ENCODE peak calls at places on chromosomes 2 and 18, in four cellular contexts. F is HCT116, Q is HepG2, I is K562. O is an unnamed sample.

GRCh38 chr2:182836451-182836850 is 30.0 kb downstream of the FRZB start:
- DNase-seq in F (no peak), Q (no peak), I (no peak), O (no peak)

GRCh38 chr2:112151701-112152440 is 13.7 kb downstream of the FBLN7 start:
- DNase-seq in F (no peak), Q (no peak), I (no peak), O (no peak)

GRCh38 chr2:160431441-160431840 is 62.2 kb downstream of the RBMS1 start:
- DNase-seq in F (no peak), Q (no peak), I (no peak), O (no peak)

GRCh38 chr18:54161267-54161666 is 63.2 kb downstream of the MBD2 start:
- DNase-seq in F (no peak), Q (no peak), I (no peak), O (no peak)

GRCh38 chr2:229980440-229981184 is 58.3 kb downstream of the FBXO36 start:
- DNase-seq in F (no peak), Q (no peak), I (peak; percentile 64), O (peak; percentile 33)

GRCh38 chr18:78957140-78957539 is 22.5 kb upstream of the SALL3 start:
- DNase-seq in F (no peak), Q (no peak), I (no peak), O (no peak)

GRCh38 chr2:38526195-38526594 is 76.5 kb downstream of the HNRNPLL start:
- DNase-seq in F (no peak), Q (no peak), I (no peak), O (no peak)

GRCh38 chr2:238096311-238097011 is 3.7 kb upstream of the ESPNL start:
- DNase-seq in F (no peak), Q (no peak), I (no peak), O (no peak)

GRCh38 chr2:173821451-173821850 is 143.7 kb downstream of the SP3 start:
- DNase-seq in F (no peak), Q (no peak), I (no peak), O (no peak)

GRCh38 chr18:49944681-49945080 is 131.3 kb upstream of the ACAA2 start:
- DNase-seq in F (no peak), Q (no peak), I (peak; percentile 7), O (no peak)
- TF ChIP-seq CTCF in F (no peak), Q (peak; percentile 39), I (no peak), O (peak; percentile 16)

GRCh38 chr18:38709122-38709521 is 1143.5 kb upstream of the CELF4 start:
- DNase-seq in F (no peak), Q (no peak), I (no peak), O (no peak)
- TF ChIP-seq TCF7L2 in F (no peak), Q (no peak), I (no peak), O (no peak)

GRCh38 chr2:82282111-82282882 is 1977.7 kb upstream of the LRRTM1 start:
- DNase-seq in F (no peak), Q (peak; percentile 4), I (peak; percentile 4), O (no peak)
- TF ChIP-seq CTCF in F (peak; percentile 47), Q (peak; percentile 54), I (peak; percentile 30), O (peak; percentile 32)

GRCh38 chr2:241356871-241357260 is 781 bp downstream of the FARP2 start:
- DNase-seq in F (no peak), Q (no peak), I (no peak), O (no peak)
- TF ChIP-seq TCF7L2 in F (no peak), Q (no peak), I (no peak), O (no peak)

GRCh38 chr2:190197143-190197720 is 122.4 kb downstream of the HIBCH start:
- DNase-seq in F (no peak), Q (no peak), I (no peak), O (no peak)
- TF ChIP-seq CTCF in F (no peak), Q (no peak), I (no peak), O (no peak)

DNA sequence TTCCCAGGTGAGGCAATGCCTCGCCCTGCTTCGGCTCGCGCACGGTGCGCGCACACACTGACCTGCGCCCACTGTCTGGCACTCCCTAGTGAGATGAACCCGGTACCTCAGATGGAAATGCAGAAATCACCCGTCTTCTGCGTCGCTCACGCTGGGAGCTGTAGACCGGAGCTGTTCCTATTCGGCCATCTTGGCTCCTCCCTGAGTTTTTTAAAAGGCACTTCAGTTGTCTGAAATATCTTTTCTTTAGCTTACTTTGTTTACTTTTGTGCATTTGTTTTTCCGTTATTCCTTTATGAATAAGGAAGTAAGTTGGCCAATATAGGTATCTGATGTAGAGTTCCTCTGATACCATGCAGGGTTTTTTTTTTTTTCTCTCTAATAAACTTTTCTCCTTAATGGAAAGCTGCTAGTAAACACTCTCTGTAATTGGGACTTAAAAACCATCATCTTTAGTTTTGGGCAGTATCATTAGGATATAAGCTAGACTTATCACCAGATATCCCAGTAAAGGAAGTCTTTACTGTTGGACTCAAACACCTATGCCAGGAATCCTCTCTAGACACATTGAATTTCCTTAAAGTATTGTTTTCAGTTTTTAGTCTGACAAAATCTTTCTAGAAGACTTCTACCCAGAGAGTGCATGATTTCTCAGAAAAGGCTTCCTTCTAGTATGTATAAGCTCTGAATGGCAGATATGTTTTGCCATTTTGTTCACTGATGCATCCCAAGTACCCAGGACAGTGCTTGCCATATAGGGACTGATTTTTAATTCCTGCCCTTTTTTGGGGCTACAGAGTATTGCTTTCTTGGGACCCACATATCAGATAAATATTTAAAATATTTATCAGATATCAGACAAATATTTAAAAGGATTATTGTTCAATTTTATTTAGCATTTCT is 35.8 kb upstream of the DYSF start:
- DNase-seq in F (peak; percentile 10), Q (no peak), I (peak; percentile 16), O (no peak)
- TF ChIP-seq TCF7L2 in F (no peak), Q (no peak), I (no peak), O (no peak)

GRCh38 chr2:39855856-39856255 is 76.8 kb upstream of the THUMPD2 start:
- DNase-seq in F (no peak), Q (no peak), I (no peak), O (no peak)

GRCh38 chr2:39849982-39850526 is 71.0 kb upstream of the THUMPD2 start:
- DNase-seq in F (no peak), Q (peak; percentile 71), I (no peak), O (no peak)

GRCh38 chr2:39851251-39851650 is 72.2 kb upstream of the THUMPD2 start:
- DNase-seq in F (no peak), Q (no peak), I (no peak), O (no peak)

DNA sequence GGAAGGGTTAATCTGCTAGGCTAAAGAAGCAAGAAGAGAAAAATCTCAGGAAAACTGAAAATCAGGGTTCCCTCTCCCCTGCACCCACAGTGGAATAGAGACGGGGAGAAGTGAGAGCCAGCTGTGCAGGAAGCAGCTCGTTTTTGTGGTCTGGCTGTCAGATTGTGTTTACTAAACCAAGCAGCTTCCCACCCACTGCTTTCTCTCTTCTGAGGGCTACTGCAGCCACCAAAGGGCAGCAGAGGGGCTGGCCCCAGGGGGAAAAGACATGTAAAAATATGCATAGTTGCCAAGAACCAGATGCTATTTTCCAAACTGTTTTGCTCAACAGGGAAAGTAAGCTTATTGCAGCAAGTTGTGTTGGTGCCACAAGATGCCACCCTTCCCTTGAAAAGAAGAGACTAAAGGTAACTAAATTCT is 72.6 kb upstream of the THUMPD2 start:
- DNase-seq in F (no peak), Q (no peak), I (no peak), O (no peak)
- TF ChIP-seq CTCF in F (no peak), Q (no peak), I (no peak), O (peak; percentile 26)

GRCh38 chr2:13308989-13309388 is 592.3 kb downstream of the TRIB2 start:
- DNase-seq in F (no peak), Q (no peak), I (no peak), O (no peak)
- TF ChIP-seq TCF7L2 in F (no peak), Q (no peak), I (no peak), O (no peak)

O was measured in Panc1.